ENCODE peak calls at places on chromosomes 6 and 20, in five cellular contexts. One of them, this sample, is unnamed.

GRCh38 chr6:130178692-130179091 is 44.1 kb downstream of the SAMD3 start:
- DNase-seq in NCI-H1092 treated with DMSO at 0.1 percent for 48 hours: no peak
- DNase-seq in LoVo: peak
- DNase-seq in NCI-H2081: no peak
- DNase-seq in non-pigmented ciliary epithelial cell: peak
- DNase-seq in this sample: no peak

GRCh38 chr20:25025091-25025861 is 32.7 kb downstream of the ACSS1 start:
- DNase-seq in NCI-H1092 treated with DMSO at 0.1 percent for 48 hours: no peak
- DNase-seq in non-pigmented ciliary epithelial cell: no peak
- DNase-seq in NCI-H2081: no peak
- DNase-seq in LoVo: no peak
- DNase-seq in this sample: no peak

GRCh38 chr6:152969688-152970418 is 13.0 kb downstream of the FBXO5 start:
- DNase-seq in non-pigmented ciliary epithelial cell: no peak
- DNase-seq in LoVo: no peak
- DNase-seq in NCI-H1092 treated with DMSO at 0.1 percent for 48 hours: no peak
- DNase-seq in NCI-H2081: no peak
- DNase-seq in this sample: no peak

GRCh38 chr6:38400764-38401163 is 239.0 kb downstream of the BTBD9 start:
- DNase-seq in LoVo: no peak
- DNase-seq in NCI-H2081: no peak
- DNase-seq in non-pigmented ciliary epithelial cell: no peak
- DNase-seq in NCI-H1092 treated with DMSO at 0.1 percent for 48 hours: no peak
- DNase-seq in this sample: no peak

GRCh38 chr6:158131926-158132325 is 36.1 kb downstream of the SERAC1 start:
- DNase-seq in NCI-H1092 treated with DMSO at 0.1 percent for 48 hours: peak
- DNase-seq in non-pigmented ciliary epithelial cell: no peak
- DNase-seq in LoVo: peak
- DNase-seq in NCI-H2081: peak
- DNase-seq in this sample: no peak

GRCh38 chr6:143620461-143620860 is 57.3 kb upstream of the PHACTR2 start:
- DNase-seq in NCI-H1092 treated with DMSO at 0.1 percent for 48 hours: peak
- DNase-seq in NCI-H2081: no peak
- DNase-seq in LoVo: no peak
- DNase-seq in non-pigmented ciliary epithelial cell: no peak
- DNase-seq in this sample: no peak

GRCh38 chr6:31383149-31383548 is 20.2 kb upstream of the MICA start:
- DNase-seq in non-pigmented ciliary epithelial cell: no peak
- DNase-seq in NCI-H1092 treated with DMSO at 0.1 percent for 48 hours: no peak
- DNase-seq in LoVo: no peak
- DNase-seq in NCI-H2081: no peak
- DNase-seq in this sample: peak

GRCh38 chr6:55794136-55794812 is 81.1 kb downstream of the BMP5 start:
- DNase-seq in non-pigmented ciliary epithelial cell: peak
- DNase-seq in NCI-H1092 treated with DMSO at 0.1 percent for 48 hours: no peak
- DNase-seq in NCI-H2081: no peak
- DNase-seq in LoVo: no peak
- DNase-seq in this sample: no peak

GRCh38 chr6:160353950-160354496 is 5.8 kb downstream of the SLC22A3 start:
- DNase-seq in NCI-H2081: no peak
- DNase-seq in NCI-H1092 treated with DMSO at 0.1 percent for 48 hours: no peak
- DNase-seq in LoVo: no peak
- DNase-seq in non-pigmented ciliary epithelial cell: no peak
- DNase-seq in this sample: no peak

GRCh38 chr6:75748743-75749538 is at the start of gene MYO6:
- DNase-seq in LoVo: peak
- DNase-seq in NCI-H2081: peak
- DNase-seq in NCI-H1092 treated with DMSO at 0.1 percent for 48 hours: peak
- DNase-seq in non-pigmented ciliary epithelial cell: no peak
- DNase-seq in this sample: peak

GRCh38 chr20:53708129-53708968 is 114.7 kb upstream of the ZNF217 start:
- DNase-seq in LoVo: peak
- DNase-seq in NCI-H1092 treated with DMSO at 0.1 percent for 48 hours: no peak
- DNase-seq in non-pigmented ciliary epithelial cell: peak
- DNase-seq in NCI-H2081: no peak
- DNase-seq in this sample: peak

GRCh38 chr20:16707674-16708073 is 22.2 kb upstream of the SNRPB2 start:
- DNase-seq in non-pigmented ciliary epithelial cell: no peak
- DNase-seq in NCI-H1092 treated with DMSO at 0.1 percent for 48 hours: no peak
- DNase-seq in NCI-H2081: no peak
- DNase-seq in LoVo: no peak
- DNase-seq in this sample: no peak

GRCh38 chr20:59151820-59152219 is 11.8 kb upstream of the ZNF831 start:
- DNase-seq in LoVo: no peak
- DNase-seq in NCI-H1092 treated with DMSO at 0.1 percent for 48 hours: no peak
- DNase-seq in non-pigmented ciliary epithelial cell: no peak
- DNase-seq in NCI-H2081: no peak
- DNase-seq in this sample: peak